ENCODE peak calls at places on chromosomes 5 and 9, in nine cellular contexts. Z is retinal pigment epithelial cell, W is heart right ventricle, P is transverse colon, S is pancreas, G is progenitor cell of endocrine pancreas, K is hepatocyte, L is kidney, H is upper lobe of right lung. V is an unnamed sample.

GRCh38 chr9:134570151-134570621 is 71.4 kb upstream of the COL5A1 start:
- DNase-seq in Z (no peak), W (peak), P (no peak), S (no peak), G (no peak), K (peak), L (peak), H (peak), V (no peak)

GRCh38 chr5:140145818-140146522 is 20.2 kb downstream of the IGIP start:
- DNase-seq in Z (no peak), W (peak), P (peak), S (peak), G (peak), K (peak), L (peak), H (peak), V (peak)

GRCh38 chr5:37002176-37002751 is 125.7 kb downstream of the NIPBL start:
- DNase-seq in Z (no peak), W (no peak), P (no peak), S (no peak), G (no peak), K (peak), L (no peak), H (no peak), V (no peak)

GRCh38 chr5:146860213-146860891 is 18.2 kb downstream of the PPP2R2B start:
- DNase-seq in Z (peak), W (no peak), P (no peak), S (no peak), G (no peak), K (no peak), L (no peak), H (no peak), V (no peak)

GRCh38 chr9:17631396-17631795 is 52.5 kb downstream of the SH3GL2 start:
- DNase-seq in Z (no peak), W (no peak), P (no peak), S (no peak), G (no peak), K (no peak), L (no peak), H (no peak), V (no peak)

GRCh38 chr5:170306381-170306790 is 8.8 kb upstream of the LCP2 start:
- DNase-seq in Z (no peak), W (peak), P (no peak), S (no peak), G (no peak), K (peak), L (no peak), H (no peak), V (no peak)

GRCh38 chr9:1210954-1211353 is 160.8 kb downstream of the DMRT2 start:
- DNase-seq in Z (no peak), W (no peak), P (no peak), S (no peak), G (no peak), K (no peak), L (no peak), H (no peak), V (no peak)

GRCh38 chr9:35937227-35937626 is 20.7 kb downstream of the OR2S2 start:
- DNase-seq in Z (no peak), W (no peak), P (no peak), S (no peak), G (no peak), K (no peak), L (no peak), H (no peak), V (no peak)

GRCh38 chr9:96441798-96442445 is 8.0 kb upstream of the HABP4 start:
- DNase-seq in Z (no peak), W (no peak), P (no peak), S (no peak), G (no peak), K (peak), L (no peak), H (no peak), V (peak)

GRCh38 chr9:123399803-123400378 is 43.9 kb downstream of the CRB2 start:
- DNase-seq in Z (no peak), W (no peak), P (peak), S (no peak), G (no peak), K (no peak), L (no peak), H (no peak), V (peak)

GRCh38 chr5:9325549-9325948 is 220.3 kb downstream of the SEMA5A start:
- DNase-seq in Z (no peak), W (no peak), P (no peak), S (no peak), G (no peak), K (no peak), L (no peak), H (no peak), V (no peak)

GRCh38 chr9:89606567-89607311 is 1.9 kb downstream of the GADD45G start:
- DNase-seq in Z (no peak), W (peak), P (peak), S (peak), G (no peak), K (peak), L (peak), H (peak), V (peak)

GRCh38 chr5:115337882-115338281 is 41.4 kb upstream of the CCDC112 start:
- DNase-seq in Z (no peak), W (no peak), P (no peak), S (no peak), G (no peak), K (peak), L (no peak), H (no peak), V (no peak)

GRCh38 chr5:172007795-172008465 is 1.5 kb upstream of the FBXW11 start:
- DNase-seq in Z (no peak), W (no peak), P (no peak), S (no peak), G (no peak), K (no peak), L (no peak), H (no peak), V (no peak)

GRCh38 chr5:172005708-172006377 is 595 bp downstream of the FBXW11 start:
- DNase-seq in Z (no peak), W (peak), P (peak), S (peak), G (peak), K (peak), L (peak), H (peak), V (peak)

GRCh38 chr5:172007153-172007794 is 836 bp upstream of the FBXW11 start:
- DNase-seq in Z (no peak), W (no peak), P (no peak), S (no peak), G (no peak), K (no peak), L (no peak), H (no peak), V (no peak)

GRCh38 chr5:172004824-172005237 is 1.6 kb downstream of the FBXW11 start:
- DNase-seq in Z (no peak), W (no peak), P (no peak), S (no peak), G (no peak), K (no peak), L (no peak), H (no peak), V (no peak)

DNA sequence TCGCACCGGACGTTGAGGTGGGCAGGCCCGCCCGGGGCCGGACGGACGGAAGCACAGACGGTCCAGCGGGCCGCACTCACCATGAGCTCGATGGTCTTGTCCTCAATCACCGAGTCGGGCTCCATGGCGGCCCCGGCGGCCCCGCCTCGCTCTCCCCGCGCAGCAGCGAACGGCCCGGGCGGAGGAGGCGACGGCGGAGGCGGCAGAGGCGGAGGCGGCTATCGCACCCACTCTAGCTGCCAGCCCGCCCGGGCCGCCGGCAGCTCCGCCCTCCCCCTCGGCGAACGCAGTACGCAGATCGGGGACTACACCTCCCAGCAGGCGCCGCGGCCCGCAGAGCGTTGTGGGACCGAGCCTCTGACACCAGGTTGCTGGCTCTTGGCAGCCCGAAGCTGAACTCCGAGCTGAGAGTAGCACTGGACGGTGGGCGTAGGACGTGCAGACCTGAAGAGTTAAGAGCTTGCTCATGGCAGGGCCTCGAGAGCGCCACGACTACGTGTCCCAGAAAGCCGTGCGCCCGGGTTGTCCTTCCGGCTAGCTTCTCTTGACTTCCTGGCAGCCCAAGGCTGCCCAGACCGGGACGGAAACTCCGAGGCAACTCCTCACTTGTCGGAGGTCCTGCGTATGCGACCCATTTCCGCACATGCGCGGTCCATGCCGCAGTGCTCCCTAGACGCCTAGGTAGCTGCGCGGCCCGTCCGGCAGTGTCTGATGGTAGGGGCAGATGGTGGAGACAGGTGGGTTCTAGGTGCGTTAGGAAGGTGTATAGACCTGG is at the start of gene FBXW11:
- DNase-seq in Z (peak), W (peak), P (peak), S (peak), G (peak), K (peak), L (peak), H (peak), V (peak)
- TF ChIP-seq CTCF in Z (no peak), W (no peak), P (no peak), S (no peak), G (no peak), K (no peak), L (no peak), H (no peak), V (no peak)

GRCh38 chr5:131170540-131171275 is at the start of gene LYRM7:
- DNase-seq in Z (peak), W (peak), P (peak), S (peak), G (peak), K (peak), L (peak), H (peak), V (peak)
- TF ChIP-seq CTCF in Z (no peak), W (no peak), P (peak), S (no peak), G (peak), K (no peak), L (no peak), H (no peak), V (no peak)

DNA sequence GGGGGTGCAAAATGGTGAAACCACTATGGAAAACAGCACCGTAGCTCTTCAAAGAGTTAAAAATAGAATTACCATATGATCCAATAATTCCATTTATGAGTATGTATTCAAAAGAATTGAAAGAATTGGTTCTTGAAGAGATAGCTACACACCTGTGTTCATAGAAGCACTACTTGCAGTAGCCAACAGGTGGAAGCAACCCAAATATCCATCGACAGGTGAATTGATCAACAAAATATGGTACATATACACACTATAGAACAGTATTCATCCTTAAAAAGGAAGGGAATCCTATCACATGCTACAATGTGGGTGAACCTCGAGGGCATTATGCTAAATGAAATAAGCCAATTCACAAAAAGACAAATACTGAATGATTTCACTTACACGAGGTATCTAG is 85.7 kb upstream of the VCAN start:
- DNase-seq in Z (no peak), W (no peak), P (no peak), S (no peak), G (no peak), K (no peak), L (no peak), H (no peak), V (no peak)
- TF ChIP-seq CTCF in Z (no peak), W (no peak), P (no peak), S (no peak), G (no peak), K (no peak), L (no peak), H (no peak), V (no peak)

GRCh38 chr9:131799177-131799823 is 59.4 kb upstream of the RAPGEF1 start:
- DNase-seq in Z (no peak), W (peak), P (peak), S (peak), G (peak), K (peak), L (no peak), H (no peak), V (peak)

GRCh38 chr9:131800885-131801284 is 61.0 kb upstream of the RAPGEF1 start:
- DNase-seq in Z (no peak), W (no peak), P (no peak), S (no peak), G (no peak), K (no peak), L (no peak), H (no peak), V (no peak)

GRCh38 chr9:131803758-131804411 is 64.0 kb upstream of the RAPGEF1 start:
- DNase-seq in Z (no peak), W (no peak), P (no peak), S (no peak), G (no peak), K (no peak), L (peak), H (no peak), V (no peak)

GRCh38 chr9:131800366-131800765 is 60.5 kb upstream of the RAPGEF1 start:
- DNase-seq in Z (no peak), W (no peak), P (no peak), S (no peak), G (no peak), K (no peak), L (no peak), H (no peak), V (no peak)

GRCh38 chr9:131801811-131802210 is 61.9 kb upstream of the RAPGEF1 start:
- DNase-seq in Z (no peak), W (no peak), P (no peak), S (no peak), G (no peak), K (no peak), L (peak), H (no peak), V (peak)
- TF ChIP-seq CTCF in Z (peak), W (no peak), P (no peak), S (no peak), G (peak), K (no peak), L (no peak), H (no peak), V (no peak)

DNA sequence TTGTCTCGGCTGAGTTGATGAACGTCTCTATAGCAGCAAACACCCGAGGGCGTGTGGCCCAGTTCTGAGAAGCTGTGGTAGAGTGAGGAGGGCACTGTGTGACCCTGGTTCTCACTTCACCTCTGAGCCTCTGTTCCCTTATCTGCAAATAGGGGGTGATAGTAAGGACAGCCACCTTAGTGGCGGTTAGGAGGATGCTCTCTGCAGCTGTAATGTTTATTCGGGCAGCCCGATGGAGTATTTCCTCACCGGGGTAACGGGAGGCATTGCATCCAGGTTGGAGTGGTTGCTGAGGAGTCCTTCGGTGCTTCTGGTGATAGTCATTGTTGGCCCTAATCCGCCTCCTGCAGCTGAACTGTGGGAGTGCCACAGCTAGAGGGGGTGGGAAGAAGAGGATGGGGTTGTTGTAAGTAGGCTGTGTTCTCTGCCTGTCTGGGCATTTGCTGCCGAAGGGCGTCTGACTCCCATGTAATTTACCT is 13.9 kb downstream of the PRRC2B start:
- DNase-seq in Z (no peak), W (peak), P (peak), S (no peak), G (no peak), K (no peak), L (no peak), H (peak), V (peak)
- TF ChIP-seq CTCF in Z (peak), W (peak), P (peak), S (no peak), G (peak), K (peak), L (peak), H (peak), V (no peak)

DNA sequence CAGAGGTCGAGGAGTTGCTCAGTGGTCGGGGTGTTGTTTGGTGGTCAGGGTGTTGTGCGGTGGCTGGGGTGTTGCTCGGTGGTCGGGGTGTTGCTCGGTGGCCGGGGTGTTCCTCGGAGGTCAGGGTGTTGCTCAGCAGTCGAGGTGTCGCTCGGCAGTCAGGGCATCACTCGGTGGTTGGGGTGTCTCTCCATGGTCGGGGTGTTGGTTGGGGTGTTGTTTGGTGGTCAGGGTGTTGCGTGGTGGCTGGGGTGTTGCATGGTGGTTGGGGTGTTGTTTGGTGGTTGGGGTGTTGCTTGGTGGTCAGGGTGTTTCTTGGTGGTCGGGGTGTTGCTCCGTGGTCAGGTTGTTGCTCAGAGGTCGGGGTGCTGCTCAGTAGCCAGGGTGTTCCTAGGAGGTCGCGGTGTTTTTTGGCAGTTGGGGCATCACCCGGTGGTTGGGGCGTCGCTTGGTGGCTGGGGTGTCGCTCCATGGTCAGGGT is 11.0 kb upstream of the GPSM1 start:
- DNase-seq in Z (no peak), W (no peak), P (no peak), S (no peak), G (no peak), K (no peak), L (peak), H (no peak), V (no peak)
- TF ChIP-seq CTCF in Z (no peak), W (no peak), P (no peak), S (no peak), G (no peak), K (no peak), L (no peak), H (no peak), V (no peak)

DNA sequence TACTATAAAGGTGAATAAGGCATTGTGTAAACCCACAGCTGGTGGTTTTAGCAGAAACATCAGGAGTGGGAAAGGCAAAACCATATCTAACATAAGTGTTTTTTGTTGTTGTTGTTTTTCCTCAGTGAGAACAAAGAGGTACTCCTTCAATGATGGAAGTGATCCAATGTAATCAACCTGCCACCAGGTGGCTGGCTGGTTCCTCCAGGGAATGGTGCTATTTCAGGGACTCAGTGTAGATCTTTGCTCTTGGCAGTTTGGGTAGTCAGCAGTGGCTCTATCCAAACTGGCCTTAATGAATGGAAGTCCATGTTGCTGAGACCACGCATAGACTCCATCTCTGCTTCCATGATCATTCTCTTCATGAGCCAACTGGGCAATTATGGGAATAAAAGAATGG is 10.8 kb downstream of the DMRTA1 start:
- DNase-seq in Z (no peak), W (no peak), P (no peak), S (no peak), G (no peak), K (no peak), L (no peak), H (no peak), V (no peak)
- TF ChIP-seq CTCF in Z (no peak), W (no peak), P (no peak), S (no peak), G (peak), K (no peak), L (no peak), H (no peak), V (no peak)

GRCh38 chr9:128056086-128056485 is 11.0 kb downstream of the NAIF1 start:
- DNase-seq in Z (no peak), W (no peak), P (no peak), S (no peak), G (no peak), K (no peak), L (peak), H (no peak), V (no peak)

GRCh38 chr9:128057724-128058409 is 9.3 kb downstream of the NAIF1 start:
- DNase-seq in Z (no peak), W (no peak), P (no peak), S (no peak), G (no peak), K (no peak), L (no peak), H (no peak), V (no peak)

GRCh38 chr9:128059365-128059983 is 7.6 kb downstream of the NAIF1 start:
- DNase-seq in Z (no peak), W (no peak), P (no peak), S (no peak), G (no peak), K (no peak), L (no peak), H (no peak), V (no peak)

GRCh38 chr9:128055222-128056040 is 11.7 kb downstream of the NAIF1 start:
- DNase-seq in Z (no peak), W (no peak), P (peak), S (peak), G (no peak), K (no peak), L (peak), H (peak), V (no peak)

DNA sequence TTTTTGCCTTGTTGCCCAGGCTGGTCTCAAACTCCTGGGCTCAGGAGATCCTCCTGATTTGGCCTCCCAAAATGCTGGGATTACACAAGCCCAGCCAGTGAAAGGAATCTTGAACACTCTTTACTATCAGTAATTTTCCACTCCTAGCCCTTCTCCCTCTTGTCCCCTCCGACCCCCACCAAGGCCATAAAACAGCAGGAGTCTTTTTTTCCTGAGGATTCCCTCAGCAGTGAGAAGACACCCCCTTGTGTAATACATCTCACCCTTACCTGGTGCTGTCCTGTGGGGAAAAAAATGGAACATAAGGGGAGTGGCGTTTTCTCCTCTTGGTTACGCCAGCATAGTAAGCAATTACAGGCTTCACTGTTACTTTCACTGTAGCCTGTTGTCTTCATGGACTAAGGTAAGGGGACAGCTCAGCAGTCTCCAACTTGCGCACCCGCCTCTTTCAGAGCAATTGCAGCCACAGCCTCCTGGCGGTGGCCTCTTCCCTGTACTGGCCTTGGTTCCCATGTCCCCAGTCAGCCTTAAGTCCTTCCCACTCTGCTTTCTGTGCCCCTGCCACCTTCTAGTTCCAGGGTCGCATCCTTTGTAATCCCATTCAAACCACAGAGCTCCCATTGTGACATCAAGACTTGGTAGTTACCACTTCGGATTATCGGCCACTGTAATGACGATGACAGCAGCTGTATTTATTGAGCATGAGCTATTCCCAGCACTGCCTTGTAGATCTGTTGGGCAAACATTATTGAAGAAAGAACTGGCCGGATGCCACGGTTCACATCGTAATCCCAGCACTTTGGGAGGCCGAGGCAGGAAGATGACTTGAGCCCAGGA is 10.0 kb downstream of the NAIF1 start:
- DNase-seq in Z (no peak), W (no peak), P (peak), S (peak), G (no peak), K (no peak), L (peak), H (no peak), V (no peak)
- TF ChIP-seq CTCF in Z (no peak), W (no peak), P (peak), S (no peak), G (no peak), K (no peak), L (no peak), H (no peak), V (no peak)